ENCODE peak calls at places on chromosomes 6 and 20, in ten cellular contexts. P, F, L, K, W, U, Y, V, T and D are unnamed samples. For H3K9me3, the result is how much of the 10 kb centered on the place peaks cover.

GRCh38 chr6:16377470-16377869 is 139.1 kb downstream of the GMPR start:
- DNase-seq in V (no peak), L (no peak), F (no peak), P (no peak), K (no peak), U (no peak), W (no peak), Y (no peak), T (no peak), D (no peak)

GRCh38 chr20:4546342-4546741 is 175.4 kb upstream of the PRND start:
- DNase-seq in P (no peak), U (no peak), V (no peak), K (no peak), Y (no peak), T (no peak), W (no peak), L (no peak), F (no peak), D (no peak)

GRCh38 chr6:157236040-157236725 is 87.1 kb downstream of the TMEM242 start:
- DNase-seq in Y (peak), V (no peak), P (no peak), T (no peak), U (no peak), L (no peak), W (no peak), F (no peak), K (no peak), D (no peak)

GRCh38 chr6:31922942-31923341 is 4.6 kb upstream of the C2 start:
- DNase-seq in K (no peak), L (no peak), U (peak), T (no peak), F (no peak), Y (no peak), P (peak), V (no peak), W (no peak), D (no peak)

GRCh38 chr6:28709478-28710349 is 184.0 kb downstream of the GPX5 start:
- DNase-seq in T (no peak), F (peak), V (no peak), U (no peak), K (no peak), L (no peak), P (no peak), W (no peak), Y (no peak), D (no peak)

GRCh38 chr20:50886184-50886790 is 45.0 kb downstream of the ADNP start:
- DNase-seq in Y (no peak), F (no peak), W (no peak), L (no peak), P (no peak), T (no peak), U (no peak), V (no peak), K (no peak), D (no peak)

GRCh38 chr6:4185419-4185818 is 50.0 kb upstream of the ECI2 start:
- DNase-seq in L (no peak), V (no peak), P (no peak), Y (no peak), K (no peak), U (no peak), F (no peak), W (no peak), T (no peak), D (no peak)

GRCh38 chr6:120031837-120032236 is 682.3 kb upstream of the MAN1A1 start:
- DNase-seq in V (no peak), L (no peak), U (no peak), T (no peak), F (no peak), P (no peak), Y (no peak), W (no peak), K (no peak), D (no peak)

GRCh38 chr20:6919792-6920468 is 152.4 kb downstream of the BMP2 start:
- DNase-seq in W (no peak), U (no peak), V (no peak), Y (no peak), P (no peak), F (no peak), K (no peak), T (no peak), L (no peak), D (no peak)

GRCh38 chr6:21137708-21138358 is 455.7 kb upstream of the SOX4 start:
- DNase-seq in T (peak), Y (no peak), U (no peak), W (no peak), V (no peak), F (no peak), P (no peak), L (no peak), K (no peak), D (no peak)

GRCh38 chr6:25410102-25410501 is 130.9 kb downstream of the CARMIL1 start:
- DNase-seq in Y (no peak), F (no peak), W (no peak), P (no peak), K (no peak), T (no peak), L (no peak), V (no peak), U (peak), D (no peak)

GRCh38 chr6:18284261-18284660 is 19.9 kb upstream of the DEK start:
- DNase-seq in V (no peak), K (no peak), Y (no peak), F (no peak), U (no peak), P (no peak), T (no peak), W (no peak), L (no peak), D (no peak)

GRCh38 chr6:25689966-25690365 is 38.0 kb downstream of the SCGN start:
- DNase-seq in Y (no peak), W (no peak), F (no peak), L (no peak), P (no peak), T (no peak), V (no peak), U (no peak), K (no peak), D (no peak)

GRCh38 chr20:50801747-50802125 is 6.9 kb downstream of the BCAS4 start:
- DNase-seq in Y (no peak), L (no peak), V (no peak), F (no peak), W (no peak), T (no peak), U (no peak), P (no peak), K (no peak), D (no peak)

GRCh38 chr20:21048841-21049273 is 57.3 kb downstream of the LINC00237 start:
- DNase-seq in K (peak), W (no peak), V (peak), Y (no peak), T (no peak), F (peak), L (no peak), U (peak), P (no peak), D (peak)

GRCh38 chr20:60627751-60628565 is 624.1 kb upstream of the CDH4 start:
- DNase-seq in P (no peak), F (no peak), W (no peak), Y (no peak), U (no peak), V (no peak), L (no peak), K (no peak), T (no peak), D (no peak)
- H3K9me3 ChIP-seq in P (under half), F (under half), W (under half), Y (under half), U (under half), V (under half), L (under half), K (under half), T (under half), D (under half)

DNA sequence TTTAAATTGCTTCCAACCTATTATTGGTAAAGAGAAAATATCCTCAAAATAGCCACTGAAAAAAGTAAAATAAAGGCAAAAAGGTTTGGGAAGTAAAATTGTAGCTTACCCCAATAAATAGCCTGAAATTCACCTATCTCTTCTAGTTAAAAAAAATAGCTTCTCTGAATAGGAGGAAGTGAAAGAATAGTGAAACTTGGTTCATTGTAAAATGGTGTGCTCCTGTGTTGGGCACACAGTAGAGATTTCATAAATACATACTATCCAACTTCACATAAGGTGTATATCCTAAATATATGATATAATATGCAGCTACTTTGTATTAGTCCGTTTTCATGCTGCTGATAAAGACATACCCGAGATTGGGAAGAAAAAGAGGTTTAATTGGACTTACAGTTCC is 45.3 kb downstream of the CDK19 start:
- DNase-seq in U (no peak), V (no peak), K (no peak), Y (no peak), F (no peak), W (no peak), T (no peak), L (no peak), P (no peak), D (no peak)
- H3K9me3 ChIP-seq in U (under half), V (under half), K (under half), Y (under half), F (under half), W (under half), T (under half), L (under half), P (under half), D (under half)

GRCh38 chr6:134979142-134979541 is 29.2 kb upstream of the ALDH8A1 start:
- DNase-seq in V (no peak), P (no peak), L (no peak), T (no peak), F (no peak), K (no peak), U (no peak), W (no peak), Y (no peak), D (no peak)
- H3K9me3 ChIP-seq in V (under half), P (under half), L (under half), T (under half), F (under half), K (under half), U (under half), W (under half), Y (under half), D (under half)

GRCh38 chr20:41599699-41600104 is 18.5 kb downstream of the CHD6 start:
- DNase-seq in F (no peak), V (no peak), U (no peak), K (no peak), Y (no peak), P (no peak), T (no peak), L (no peak), W (no peak), D (no peak)
- H3K9me3 ChIP-seq in F (under half), V (under half), U (under half), K (under half), Y (under half), P (under half), T (under half), L (under half), W (under half), D (half or more)

DNA sequence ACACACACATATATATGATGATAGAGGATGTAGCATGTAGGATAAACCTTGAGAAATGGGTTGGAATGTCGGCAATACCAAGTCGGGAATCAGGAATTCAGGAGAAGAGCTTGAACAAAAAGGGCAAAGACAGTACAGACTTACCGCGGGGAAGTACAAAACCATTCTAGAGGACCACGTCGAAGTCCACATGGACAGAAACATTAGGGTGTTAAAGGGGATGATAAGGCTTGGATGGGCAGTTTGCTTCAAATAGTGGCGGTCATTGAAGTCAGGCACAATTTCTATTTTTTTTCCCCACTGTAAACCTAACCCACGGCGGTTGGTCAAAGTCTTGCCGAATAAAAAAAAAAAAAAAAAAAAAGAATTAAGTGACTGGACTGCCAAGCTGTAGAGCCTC is 766 bp upstream of the NUS1 start:
- DNase-seq in F (no peak), T (no peak), P (no peak), Y (no peak), U (no peak), W (no peak), K (no peak), V (no peak), L (no peak), D (no peak)
- H3K9me3 ChIP-seq in F (under half), T (under half), P (under half), Y (under half), U (under half), W (under half), K (under half), V (under half), L (under half), D (under half)

GRCh38 chr6:160975111-160975510 is 16.5 kb upstream of the MAP3K4 start:
- DNase-seq in K (no peak), P (no peak), Y (no peak), U (no peak), L (no peak), W (no peak), V (no peak), F (no peak), T (no peak), D (no peak)
- H3K9me3 ChIP-seq in K (under half), P (under half), Y (under half), U (under half), L (under half), W (under half), V (under half), F (under half), T (under half), D (under half)